ENCODE peak calls at places on chromosomes 4 and X, in four cellular contexts. C is left cardiac atrium; K is left colon; Q is stimulated activated CD4-positive, alpha-beta T cell treated with anti-CD3 and anti-CD28 coated beads, Interleukin-4, amount 100 ng/mL, for 48 hours. B is an unnamed sample.

GRCh38 chr4:87220094-87220831 is at the start of gene KLHL8:
- DNase-seq in K (peak), C (peak), Q (peak), B (peak)

GRCh38 chrX:22952011-22952410 is 47.7 kb upstream of the DDX53 start:
- DNase-seq in C (no peak), Q (no peak), K (no peak), B (no peak)

GRCh38 chr4:43776371-43776770 is 672.2 kb downstream of the KCTD8 start:
- DNase-seq in C (no peak), K (no peak), Q (no peak), B (no peak)

GRCh38 chrX:136694491-136695087 is 46.6 kb downstream of the CD40LG start:
- DNase-seq in C (no peak), Q (no peak), K (no peak), B (peak)

GRCh38 chr4:1406946-1407656 is 859 bp upstream of the NKX1-1 start:
- DNase-seq in Q (no peak), K (peak), C (no peak), B (no peak)

GRCh38 chr4:72295966-72296557 is 264.3 kb downstream of the NPFFR2 start:
- DNase-seq in K (no peak), C (no peak), Q (no peak), B (no peak)

GRCh38 chrX:2497961-2498780 is 2.6 kb downstream of the DHRSX start:
- DNase-seq in K (peak), Q (no peak), C (no peak), B (no peak)

GRCh38 chrX:1582686-1583437 is 8.5 kb upstream of the AKAP17A start:
- DNase-seq in Q (peak), K (no peak), C (no peak), B (no peak)

GRCh38 chr4:55169352-55169959 is 44.1 kb upstream of the KDR start:
- DNase-seq in C (no peak), Q (no peak), K (no peak), B (no peak)

GRCh38 chr4:186702940-186703339 is 20.7 kb downstream of the FAT1 start:
- DNase-seq in K (no peak), Q (no peak), C (no peak), B (no peak)

GRCh38 chr4:8725071-8725841 is 132.7 kb downstream of the CPZ start:
- DNase-seq in Q (no peak), K (peak), C (no peak), B (no peak)

GRCh38 chr4:84939111-84939510 is 27.4 kb downstream of the WDFY3 start:
- DNase-seq in K (no peak), C (no peak), Q (no peak), B (no peak)

GRCh38 chr4:1409806-1410425 is 3.7 kb upstream of the NKX1-1 start:
- DNase-seq in K (peak), C (no peak), Q (no peak), B (no peak)

GRCh38 chr4:169404959-169405358 is 134.2 kb upstream of the SH3RF1 start:
- DNase-seq in K (no peak), C (no peak), Q (no peak), B (no peak)

GRCh38 chr4:158758142-158758541 is 10.7 kb upstream of the FNIP2 start:
- DNase-seq in C (no peak), K (no peak), Q (no peak), B (no peak)

GRCh38 chrX:95063554-95063953 is 1389.5 kb downstream of the FAM133A start:
- DNase-seq in C (no peak), K (no peak), Q (no peak), B (no peak)

GRCh38 chrX:63282077-63282476 is 69.1 kb downstream of the SPIN4 start:
- DNase-seq in K (no peak), Q (no peak), C (no peak), B (no peak)

GRCh38 chr4:75710246-75710645 is 14.1 kb upstream of the USO1 start:
- DNase-seq in K (no peak), Q (no peak), C (no peak), B (no peak)

GRCh38 chr4:16227462-16227868 is 1.2 kb upstream of the TAPT1 start:
- DNase-seq in K (peak), C (peak), Q (no peak), B (peak)

GRCh38 chrX:100413231-100413630 is 3.2 kb upstream of the PCDH19 start:
- DNase-seq in C (peak), K (no peak), Q (no peak), B (peak)

GRCh38 chr4:129839687-129840086 is 743.7 kb downstream of the C4orf33 start:
- DNase-seq in Q (no peak), C (no peak), K (no peak), B (no peak)

GRCh38 chrX:103446665-103447302 is 70.4 kb downstream of the BEX3 start:
- DNase-seq in Q (no peak), K (no peak), C (no peak), B (no peak)

GRCh38 chrX:130893356-130894085 is 9.5 kb downstream of the ENOX2 start:
- DNase-seq in C (no peak), Q (no peak), K (no peak), B (no peak)

B was measured in naive thymus-derived CD8-positive, alpha-beta T cell.